ENCODE peak calls at places on chromosomes 2 and 18, in seven cellular contexts. V is HuH-7, E is ELR, I is neural progenitor cell, N is AG04449, R is kidney glomerular epithelial cell, H is HFF-Myc. L is an unnamed sample.

GRCh38 chr2:8643238-8643995 is 38.4 kb upstream of the ID2 start:
- DNase-seq in V (no peak), E (no peak), I (no peak), N (no peak), R (no peak), H (no peak), L (no peak)

GRCh38 chr18:5305835-5306234 is 10.3 kb upstream of the ZBTB14 start:
- DNase-seq in V (no peak), E (no peak), I (no peak), N (no peak), R (no peak), H (no peak), L (no peak)

GRCh38 chr2:204331180-204331579 is 214.1 kb upstream of the PARD3B start:
- DNase-seq in V (no peak), E (no peak), I (no peak), N (no peak), R (no peak), H (no peak), L (no peak)

GRCh38 chr2:38535745-38536506 is 66.8 kb downstream of the HNRNPLL start:
- DNase-seq in V (peak), E (peak), I (peak), N (no peak), R (peak), H (no peak), L (peak)

GRCh38 chr2:234702731-234703225 is 205.9 kb upstream of the ARL4C start:
- DNase-seq in V (no peak), E (peak), I (no peak), N (no peak), R (no peak), H (no peak), L (no peak)

GRCh38 chr2:137957033-137957432 is 7.2 kb upstream of the HNMT start:
- DNase-seq in V (no peak), E (peak), I (no peak), N (peak), R (no peak), H (peak), L (no peak)

GRCh38 chr2:238591732-238592131 is 165.0 kb downstream of the ASB1 start:
- DNase-seq in V (no peak), E (no peak), I (no peak), N (no peak), R (no peak), H (no peak), L (no peak)

GRCh38 chr18:58603365-58604067 is 25.4 kb downstream of the ALPK2 start:
- DNase-seq in V (no peak), E (no peak), I (no peak), N (no peak), R (peak), H (no peak), L (no peak)

GRCh38 chr18:61609131-61609530 is 275.9 kb downstream of the CDH20 start:
- DNase-seq in V (no peak), E (no peak), I (no peak), N (no peak), R (no peak), H (no peak), L (no peak)

GRCh38 chr2:99622578-99622977 is 132.8 kb upstream of the REV1 start:
- DNase-seq in V (no peak), E (no peak), I (no peak), N (no peak), R (no peak), H (no peak), L (no peak)

GRCh38 chr18:55287146-55287806 is 300.7 kb downstream of the TCF4 start:
- DNase-seq in V (no peak), E (peak), I (peak), N (no peak), R (no peak), H (no peak), L (no peak)

GRCh38 chr18:59729781-59730180 is 32.6 kb upstream of the CCBE1 start:
- DNase-seq in V (no peak), E (no peak), I (no peak), N (no peak), R (no peak), H (no peak), L (no peak)

GRCh38 chr2:86297382-86298147 is 39.9 kb downstream of the REEP1 start:
- DNase-seq in V (no peak), E (peak), I (no peak), N (no peak), R (no peak), H (no peak), L (no peak)

GRCh38 chr2:173571021-173571821 is 216.5 kb downstream of the CDCA7 start:
- DNase-seq in V (peak), E (peak), I (peak), N (no peak), R (no peak), H (no peak), L (no peak)

GRCh38 chr2:160293401-160293911 is 93.4 kb upstream of the ITGB6 start:
- DNase-seq in V (no peak), E (peak), I (no peak), N (peak), R (peak), H (peak), L (no peak)

GRCh38 chr18:32010124-32010745 is 8.4 kb upstream of the RNF125 start:
- DNase-seq in V (no peak), E (peak), I (no peak), N (no peak), R (no peak), H (no peak), L (no peak)

GRCh38 chr2:176390276-176390675 is 121.0 kb downstream of the MTX2 start:
- DNase-seq in V (no peak), E (peak), I (no peak), N (no peak), R (no peak), H (no peak), L (no peak)

L was measured in tibial nerve.